ENCODE peak calls at places on chromosomes 7 and 10, in four cellular contexts. X is AG04450, O is IMR-90, G is esophagus squamous epithelium. W is an unnamed sample.

GRCh38 chr7:5363729-5364128 is 59.9 kb downstream of the TNRC18 start:
- DNase-seq in X (no peak), O (no peak), G (no peak), W (no peak)

GRCh38 chr7:154231732-154232131 is 179.5 kb downstream of the DPP6 start:
- DNase-seq in X (no peak), O (no peak), G (no peak), W (no peak)

GRCh38 chr10:62333135-62333889 is 40.9 kb upstream of the ZNF365 start:
- DNase-seq in X (no peak), O (no peak), G (no peak), W (no peak)

GRCh38 chr10:99393683-99394082 is 36.7 kb downstream of the GOT1 start:
- DNase-seq in X (no peak), O (no peak), G (no peak), W (no peak)

GRCh38 chr7:32062150-32062549 is 8.1 kb downstream of the PDE1C start:
- DNase-seq in X (no peak), O (peak; percentile 30), G (no peak), W (no peak)

GRCh38 chr10:74662635-74663034 is 163.8 kb upstream of the KAT6B start:
- DNase-seq in X (no peak), O (no peak), G (no peak), W (no peak)

GRCh38 chr10:79390551-79391229 is 43.4 kb downstream of the PPIF start:
- DNase-seq in X (no peak), O (no peak), G (no peak), W (peak; percentile 1)

GRCh38 chr7:47937065-47937687 is 11.1 kb downstream of the PKD1L1 start:
- DNase-seq in X (no peak), O (no peak), G (no peak), W (no peak)

GRCh38 chr10:80501913-80502521 is 35.7 kb upstream of the SH2D4B start:
- DNase-seq in X (no peak), O (no peak), G (no peak), W (no peak)

GRCh38 chr7:55180821-55181542 is 162.2 kb downstream of the EGFR start:
- DNase-seq in X (no peak), O (no peak), G (no peak), W (no peak)

GRCh38 chr7:152424348-152425108 is 11.3 kb downstream of the KMT2C start:
- DNase-seq in X (no peak), O (peak; percentile 57), G (no peak), W (no peak)

GRCh38 chr10:124005991-124006392 is 87.4 kb downstream of the CHST15 start:
- DNase-seq in X (no peak), O (no peak), G (no peak), W (no peak)

GRCh38 chr7:156693627-156694026 is 53.1 kb downstream of the RNF32 start:
- DNase-seq in X (no peak), O (no peak), G (no peak), W (no peak)

GRCh38 chr10:48981310-48981907 is 41.8 kb upstream of the LRRC18 start:
- DNase-seq in X (peak; percentile 13), O (peak; percentile 41), G (no peak), W (no peak)

GRCh38 chr7:47653550-47654351 is 71.8 kb upstream of the TNS3 start:
- DNase-seq in X (no peak), O (peak; percentile 81), G (no peak), W (no peak)

GRCh38 chr7:8035647-8036518 is 67.3 kb downstream of the GLCCI1 start:
- DNase-seq in X (peak; percentile 20), O (peak; percentile 55), G (no peak), W (no peak)

GRCh38 chr7:260441-261281 is 29.3 kb upstream of the FOXL3 start:
- DNase-seq in X (no peak), O (no peak), G (no peak), W (no peak)

GRCh38 chr7:138208864-138209263 is 132.6 kb downstream of the AKR1D1 start:
- DNase-seq in X (no peak), O (no peak), G (no peak), W (no peak)

GRCh38 chr10:118753331-118753730 is 1.4 kb downstream of the CACUL1 start:
- DNase-seq in X (no peak), O (peak; percentile 44), G (no peak), W (no peak)

GRCh38 chr7:137978464-137979237 is 23.2 kb downstream of the CREB3L2 start:
- DNase-seq in X (peak; percentile 89), O (peak; percentile 100), G (no peak), W (peak; percentile 74)

GRCh38 chr7:134761206-134761786 is 18.1 kb upstream of the CALD1 start:
- DNase-seq in X (no peak), O (no peak), G (no peak), W (no peak)

GRCh38 chr7:133056370-133057238 is 25.3 kb downstream of the CHCHD3 start:
- DNase-seq in X (no peak), O (no peak), G (no peak), W (no peak)

GRCh38 chr7:143381427-143382125 is 431 bp downstream of the ZYX start:
- DNase-seq in X (peak; percentile 55), O (peak; percentile 79), G (no peak), W (no peak)

GRCh38 chr7:123682690-123683089 is 27.0 kb downstream of the LMOD2 start:
- DNase-seq in X (peak; percentile 38), O (peak; percentile 77), G (no peak), W (no peak)

GRCh38 chr7:2638224-2638991 is 6.6 kb downstream of the TTYH3 start:
- DNase-seq in X (no peak), O (peak; percentile 71), G (no peak), W (no peak)

GRCh38 chr10:58157076-58157766 is 110.5 kb downstream of the IPMK start:
- DNase-seq in X (peak; percentile 88), O (peak; percentile 95), G (peak; percentile 7), W (no peak)

GRCh38 chr7:78777844-78778243 is 675.6 kb downstream of the MAGI2 start:
- DNase-seq in X (no peak), O (peak; percentile 47), G (no peak), W (no peak)

GRCh38 chr7:7433736-7434260 is 101.9 kb downstream of the COL28A1 start:
- DNase-seq in X (no peak), O (peak; percentile 11), G (no peak), W (no peak)

GRCh38 chr10:52775132-52775647 is 2.6 kb upstream of the MBL2 start:
- DNase-seq in X (no peak), O (no peak), G (no peak), W (no peak)
- TF ChIP-seq CTCF in X (no peak), O (no peak), G (no peak), W (no peak)

GRCh38 chr7:91880016-91880412 is 488 bp downstream of the MTERF1 start:
- DNase-seq in X (no peak), O (no peak), G (no peak), W (no peak)

GRCh38 chr7:91875851-91876250 is 4.7 kb downstream of the MTERF1 start:
- DNase-seq in X (no peak), O (no peak), G (no peak), W (no peak)

GRCh38 chr7:91880413-91881241 is at the start of gene MTERF1:
- DNase-seq in X (peak; percentile 83), O (peak; percentile 88), G (peak; percentile 31), W (peak; percentile 71)

GRCh38 chr7:91872928-91873327 is 7.6 kb downstream of the MTERF1 start:
- DNase-seq in X (no peak), O (no peak), G (no peak), W (no peak)

DNA sequence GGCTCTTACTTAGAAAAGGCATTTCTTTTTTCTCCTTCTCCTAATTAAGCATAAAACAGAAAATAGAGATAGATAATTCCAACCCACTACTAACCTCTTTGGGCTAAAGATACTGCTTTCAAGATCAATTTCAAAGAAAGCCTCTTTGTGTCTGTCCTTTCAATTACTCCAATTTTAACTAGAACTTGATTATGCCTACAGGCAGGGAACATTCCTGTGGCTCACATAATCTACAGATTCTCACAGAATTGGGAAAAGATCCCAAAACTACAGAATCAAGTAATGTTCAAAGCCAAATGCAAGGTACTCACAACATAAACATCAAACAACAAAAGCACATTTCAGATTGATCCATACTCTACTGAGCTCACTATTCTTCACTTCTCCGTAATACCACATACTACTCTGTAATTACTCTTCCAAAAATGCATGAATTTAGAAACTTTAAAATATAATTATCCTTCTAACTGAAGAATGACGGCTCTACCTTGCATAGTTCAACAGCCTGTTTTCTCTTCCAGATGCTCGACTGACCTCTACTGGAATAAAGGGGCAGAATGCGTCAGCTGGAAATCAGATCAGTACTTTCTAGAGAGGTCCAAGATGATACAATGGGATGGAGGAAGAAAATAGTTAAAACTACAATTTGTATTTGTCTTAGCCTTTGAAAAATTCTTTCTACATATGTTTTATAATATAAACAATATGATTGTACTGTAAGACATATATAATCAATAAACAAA is 3.9 kb downstream of the MTERF1 start:
- DNase-seq in X (no peak), O (peak; percentile 35), G (no peak), W (no peak)
- TF ChIP-seq CTCF in X (peak; percentile 24), O (peak; percentile 44), G (peak; percentile 32), W (no peak)

GRCh38 chr7:18689535-18689934 is 194.0 kb downstream of the HDAC9 start:
- DNase-seq in X (no peak), O (no peak), G (no peak), W (no peak)
- TF ChIP-seq CTCF in X (no peak), O (no peak), G (no peak), W (no peak)

DNA sequence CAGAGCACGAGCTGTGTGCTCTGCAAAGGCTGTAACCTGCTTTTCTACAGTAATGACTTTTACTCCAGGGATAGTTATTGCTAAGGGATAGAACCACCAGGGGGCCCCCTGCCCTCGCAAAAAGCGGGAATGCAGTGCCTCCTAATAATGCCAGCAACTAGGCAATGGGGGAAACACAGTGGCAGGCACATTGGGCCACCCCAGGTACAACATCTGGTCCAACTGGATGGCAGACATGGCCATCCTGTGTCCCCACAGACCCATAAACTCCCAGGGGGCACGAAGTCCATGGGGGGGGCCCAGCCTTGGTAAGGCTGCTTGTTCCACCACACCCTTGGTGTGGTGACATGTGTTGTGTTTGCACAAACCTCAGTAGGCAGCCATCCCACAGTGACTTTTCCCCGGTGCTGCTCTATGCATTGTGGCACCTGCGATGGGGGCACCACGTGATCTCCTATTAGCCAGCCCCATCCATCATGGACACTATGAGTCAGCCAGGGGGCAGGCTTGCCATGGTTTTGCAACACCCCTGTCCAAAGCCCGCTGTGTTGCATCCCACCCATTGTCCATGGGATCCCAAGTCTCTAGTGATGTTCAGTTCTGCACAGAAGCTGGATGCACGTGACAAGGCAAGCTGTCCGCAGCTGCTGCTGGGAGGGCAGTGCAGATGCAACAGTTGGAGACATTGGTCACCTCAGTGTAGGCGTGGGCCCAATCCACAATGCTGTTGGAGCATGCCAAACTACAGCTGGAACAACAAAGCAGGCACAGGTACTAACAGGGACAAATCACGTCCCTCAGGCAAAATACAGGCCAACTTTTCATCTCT is 84.0 kb downstream of the ANLN start:
- DNase-seq in X (no peak), O (no peak), G (no peak), W (no peak)
- TF ChIP-seq CTCF in X (peak; percentile 50), O (peak; percentile 42), G (peak; percentile 26), W (no peak)

DNA sequence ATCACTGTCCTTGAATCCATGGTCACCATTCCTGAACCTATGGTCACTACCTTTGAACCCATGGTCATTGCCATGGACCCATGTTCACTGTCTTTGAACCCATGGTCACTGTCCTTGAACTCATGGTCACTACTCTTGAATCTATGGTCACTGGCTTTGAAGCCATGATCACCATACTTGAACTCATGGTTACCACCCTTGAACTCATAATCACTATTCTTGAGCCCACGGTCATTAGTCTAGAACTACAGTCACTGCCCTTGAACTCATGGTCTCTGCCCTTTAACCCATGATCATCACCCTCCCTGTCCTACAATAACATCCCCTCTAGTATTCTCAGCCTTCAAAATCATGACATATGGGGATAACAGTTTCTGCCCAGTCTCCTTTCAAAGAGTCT is 270.5 kb downstream of the CXCL12 start:
- DNase-seq in X (no peak), O (no peak), G (no peak), W (no peak)
- TF ChIP-seq CTCF in X (no peak), O (no peak), G (no peak), W (no peak)